ENCODE peak calls at places on chromosomes 7 and 10, in five cellular contexts. L, S, K, N and J are unnamed samples.

GRCh38 chr10:33819206-33819605 is 484.7 kb upstream of the NRP1 start:
- DNase-seq in L (no peak), S (no peak), K (no peak), N (no peak), J (peak)

GRCh38 chr10:75207868-75208167 is 2.8 kb upstream of the VDAC2 start:
- DNase-seq in L (no peak), S (no peak), K (no peak), N (no peak), J (no peak)

GRCh38 chr7:46682841-46683624 is 762.0 kb upstream of the IGFBP3 start:
- DNase-seq in L (no peak), S (no peak), K (no peak), N (no peak), J (no peak)

GRCh38 chr10:44390585-44391072 is 5.7 kb upstream of the CXCL12 start:
- DNase-seq in L (no peak), S (no peak), K (no peak), N (no peak), J (no peak)

GRCh38 chr10:10872035-10872673 is 145.5 kb upstream of the CELF2 start:
- DNase-seq in L (no peak), S (peak), K (no peak), N (peak), J (no peak)

GRCh38 chr10:119113805-119114732 is 10.2 kb downstream of the DENND10 start:
- DNase-seq in L (no peak), S (no peak), K (no peak), N (no peak), J (no peak)

GRCh38 chr10:76202777-76203176 is 771.4 kb downstream of the LRMDA start:
- DNase-seq in L (no peak), S (no peak), K (no peak), N (no peak), J (no peak)

GRCh38 chr10:29254123-29255046 is 34.5 kb upstream of the LYZL1 start:
- DNase-seq in L (no peak), S (no peak), K (no peak), N (no peak), J (no peak)

GRCh38 chr10:108303149-108303548 is 1138.6 kb upstream of the SORCS1 start:
- DNase-seq in L (no peak), S (no peak), K (no peak), N (no peak), J (no peak)

GRCh38 chr10:44853148-44853734 is 57.9 kb upstream of the TMEM72 start:
- DNase-seq in L (no peak), S (peak), K (no peak), N (no peak), J (no peak)

GRCh38 chr10:25682203-25682950 is 251.7 kb upstream of the MYO3A start:
- DNase-seq in L (no peak), S (peak), K (no peak), N (peak), J (no peak)

GRCh38 chr7:25060487-25061055 is 64.5 kb downstream of the CYCS start:
- DNase-seq in L (no peak), S (no peak), K (no peak), N (no peak), J (no peak)

GRCh38 chr7:69738396-69738889 is 140.2 kb downstream of the AUTS2 start:
- DNase-seq in L (no peak), S (no peak), K (no peak), N (peak), J (peak)

GRCh38 chr10:128843972-128844371 is 623.1 kb upstream of the MGMT start:
- DNase-seq in L (peak), S (no peak), K (no peak), N (peak), J (peak)

GRCh38 chr7:119090851-119091250 is 866.3 kb downstream of the ANKRD7 start:
- DNase-seq in L (peak), S (no peak), K (no peak), N (no peak), J (no peak)

GRCh38 chr10:104664205-104664604 is 23.1 kb downstream of the SORCS3 start:
- DNase-seq in L (no peak), S (no peak), K (no peak), N (no peak), J (no peak)

GRCh38 chr10:110676016-110676415 is 31.9 kb downstream of the RBM20 start:
- DNase-seq in L (no peak), S (no peak), K (no peak), N (no peak), J (no peak)

GRCh38 chr10:110671788-110672579 is 27.8 kb downstream of the RBM20 start:
- DNase-seq in L (peak), S (peak), K (no peak), N (peak), J (no peak)

GRCh38 chr10:110668443-110668842 is 24.3 kb downstream of the RBM20 start:
- DNase-seq in L (no peak), S (no peak), K (no peak), N (no peak), J (no peak)

GRCh38 chr10:110670335-110670734 is 26.2 kb downstream of the RBM20 start:
- DNase-seq in L (no peak), S (no peak), K (no peak), N (no peak), J (no peak)

DNA sequence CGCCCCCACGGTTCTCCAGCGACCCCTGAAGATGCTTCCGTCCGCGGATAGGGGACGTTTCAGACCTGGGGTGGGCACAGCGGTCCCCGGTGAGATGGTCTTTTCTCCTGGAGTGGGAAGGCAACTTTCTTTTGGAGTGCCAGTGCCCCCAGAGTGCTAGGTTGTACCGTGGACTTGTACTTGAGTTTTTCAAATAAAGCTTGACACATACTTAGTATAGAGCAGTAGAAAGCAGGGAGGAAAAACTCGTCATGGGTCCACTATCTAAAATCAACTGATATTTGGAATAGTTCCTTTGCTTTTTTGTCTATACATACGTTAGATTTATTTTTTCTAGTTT is 28.4 kb downstream of the RBM20 start:
- DNase-seq in L (no peak), S (no peak), K (no peak), N (no peak), J (no peak)
- TF ChIP-seq EZH2 in L (no peak), S (no peak), K (no peak), N (no peak), J (no peak)

DNA sequence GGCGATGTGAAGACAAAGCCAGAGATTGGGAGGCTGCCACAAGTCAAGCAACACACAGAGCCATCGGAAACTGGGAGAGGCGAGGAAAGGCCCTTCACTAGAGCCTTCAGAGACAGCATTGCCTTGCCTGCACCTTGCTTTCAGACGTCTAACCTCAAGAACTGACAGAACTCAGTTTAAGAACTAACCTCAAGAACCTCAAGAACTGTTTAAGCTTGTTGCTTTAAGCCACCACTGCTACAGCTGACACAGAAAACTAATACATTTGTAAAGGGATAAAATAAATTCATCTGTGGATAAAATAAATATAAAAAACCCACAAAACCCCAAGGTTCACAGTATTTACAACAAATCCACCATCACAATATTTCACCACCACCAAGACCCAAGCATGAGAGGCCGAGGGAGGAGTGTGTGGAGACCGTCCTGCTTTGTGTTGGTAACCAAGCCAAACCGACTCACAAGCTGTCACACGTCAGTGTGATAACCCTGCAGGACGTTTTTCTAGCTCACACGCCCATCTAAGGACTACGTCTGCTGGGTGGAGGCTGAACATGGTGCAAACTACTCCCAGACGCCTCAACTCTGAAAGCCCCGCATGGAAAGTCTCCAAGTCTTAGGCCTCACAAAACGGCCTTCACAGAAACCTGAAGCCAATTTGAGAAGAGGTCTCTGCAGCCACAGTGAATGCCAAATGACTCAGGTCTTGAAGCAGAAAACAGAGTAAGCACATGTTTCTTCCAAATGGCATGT is 116.8 kb downstream of the ABLIM1 start:
- DNase-seq in L (no peak), S (peak), K (no peak), N (no peak), J (no peak)
- TF ChIP-seq POLR2AphosphoS5 in L (no peak), S (no peak), K (no peak), N (no peak), J (no peak)

DNA sequence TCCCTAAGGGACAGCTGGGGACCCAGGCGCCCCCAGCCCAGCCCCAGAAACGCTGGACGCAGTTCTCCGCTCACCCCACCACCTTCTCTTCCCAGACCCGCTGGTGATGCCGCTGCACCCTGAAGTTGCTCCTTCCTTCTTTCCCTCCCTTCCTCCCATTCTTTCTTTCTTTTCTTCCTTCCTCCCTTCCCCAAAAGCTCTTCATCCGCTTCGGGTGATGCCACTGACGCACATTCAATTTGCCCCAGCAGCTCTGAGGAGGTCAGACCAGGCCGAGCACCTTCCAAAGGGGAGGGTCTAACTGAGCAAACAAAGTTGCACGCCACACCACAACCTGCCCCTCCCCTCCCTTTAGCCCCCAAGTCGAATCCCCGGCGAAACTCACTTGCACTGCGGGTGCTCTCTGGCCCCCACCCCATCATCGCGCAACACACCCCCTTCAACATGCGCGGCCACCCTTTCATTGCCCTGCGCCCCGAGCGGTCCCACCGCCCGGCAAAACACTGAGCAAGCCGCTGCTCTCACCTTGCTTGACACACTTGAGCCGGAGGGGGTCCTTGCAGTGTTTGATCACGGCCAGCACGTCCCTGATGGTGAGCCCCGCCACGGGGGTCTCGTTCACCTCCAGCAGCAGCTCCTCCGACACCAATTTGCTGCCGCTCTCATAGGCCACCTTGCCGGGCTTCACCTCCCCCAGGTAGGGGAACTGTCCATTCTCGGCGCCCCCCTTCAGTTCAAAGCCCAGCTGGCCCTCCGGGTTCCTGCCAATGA is 787 bp downstream of the MAGI2 start:
- DNase-seq in L (no peak), S (peak), K (no peak), N (peak), J (no peak)
- TF ChIP-seq EZH2 in L (no peak), S (no peak), K (peak), N (peak), J (no peak)

GRCh38 chr10:48748573-48748972 is 63.9 kb downstream of the WDFY4 start:
- DNase-seq in L (no peak), S (no peak), K (no peak), N (no peak), J (no peak)

GRCh38 chr10:48751730-48752129 is 67.1 kb downstream of the WDFY4 start:
- DNase-seq in L (no peak), S (no peak), K (no peak), N (no peak), J (no peak)

GRCh38 chr10:48750991-48751390 is 66.3 kb downstream of the WDFY4 start:
- DNase-seq in L (no peak), S (no peak), K (no peak), N (no peak), J (no peak)

GRCh38 chr10:48749254-48749787 is 64.6 kb downstream of the WDFY4 start:
- DNase-seq in L (no peak), S (no peak), K (no peak), N (no peak), J (no peak)

DNA sequence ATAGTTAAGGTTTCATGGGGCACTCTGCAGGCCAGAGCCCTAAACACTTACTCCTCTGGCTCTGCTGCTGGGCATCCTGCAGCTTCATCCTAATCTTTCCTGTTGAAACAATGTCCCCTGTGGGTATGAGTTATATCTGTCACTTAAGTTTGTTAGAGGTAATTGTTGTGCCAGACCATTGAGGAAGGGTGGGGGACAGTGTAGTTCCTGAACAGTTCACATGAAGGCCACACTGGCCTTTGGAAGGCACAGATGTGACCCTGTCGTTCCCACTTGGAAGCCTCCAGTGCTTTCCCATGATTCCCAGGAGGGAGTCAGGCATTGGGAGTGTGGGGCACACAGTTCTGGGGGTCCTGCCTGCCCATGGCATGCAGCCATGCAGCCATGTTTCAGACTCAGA is 65.3 kb downstream of the WDFY4 start:
- DNase-seq in L (no peak), S (no peak), K (no peak), N (no peak), J (no peak)
- TF ChIP-seq POLR2AphosphoS5 in L (no peak), S (no peak), K (no peak), N (no peak), J (no peak)

GRCh38 chr10:31366703-31367102 is 47.7 kb downstream of the ZEB1 start:
- DNase-seq in L (no peak), S (no peak), K (no peak), N (no peak), J (no peak)
- TF ChIP-seq EZH2 in L (no peak), S (no peak), K (no peak), N (no peak), J (no peak)

GRCh38 chr7:5352440-5353010 is 69.8 kb downstream of the SLC29A4 start:
- DNase-seq in L (no peak), S (no peak), K (no peak), N (no peak), J (no peak)

GRCh38 chr7:5351508-5352265 is 68.9 kb downstream of the SLC29A4 start:
- DNase-seq in L (no peak), S (no peak), K (no peak), N (peak), J (no peak)

GRCh38 chr7:5349437-5350173 is 66.9 kb downstream of the SLC29A4 start:
- DNase-seq in L (no peak), S (no peak), K (no peak), N (peak), J (no peak)

GRCh38 chr7:5350174-5350463 is 67.4 kb downstream of the SLC29A4 start:
- DNase-seq in L (no peak), S (no peak), K (no peak), N (no peak), J (no peak)

DNA sequence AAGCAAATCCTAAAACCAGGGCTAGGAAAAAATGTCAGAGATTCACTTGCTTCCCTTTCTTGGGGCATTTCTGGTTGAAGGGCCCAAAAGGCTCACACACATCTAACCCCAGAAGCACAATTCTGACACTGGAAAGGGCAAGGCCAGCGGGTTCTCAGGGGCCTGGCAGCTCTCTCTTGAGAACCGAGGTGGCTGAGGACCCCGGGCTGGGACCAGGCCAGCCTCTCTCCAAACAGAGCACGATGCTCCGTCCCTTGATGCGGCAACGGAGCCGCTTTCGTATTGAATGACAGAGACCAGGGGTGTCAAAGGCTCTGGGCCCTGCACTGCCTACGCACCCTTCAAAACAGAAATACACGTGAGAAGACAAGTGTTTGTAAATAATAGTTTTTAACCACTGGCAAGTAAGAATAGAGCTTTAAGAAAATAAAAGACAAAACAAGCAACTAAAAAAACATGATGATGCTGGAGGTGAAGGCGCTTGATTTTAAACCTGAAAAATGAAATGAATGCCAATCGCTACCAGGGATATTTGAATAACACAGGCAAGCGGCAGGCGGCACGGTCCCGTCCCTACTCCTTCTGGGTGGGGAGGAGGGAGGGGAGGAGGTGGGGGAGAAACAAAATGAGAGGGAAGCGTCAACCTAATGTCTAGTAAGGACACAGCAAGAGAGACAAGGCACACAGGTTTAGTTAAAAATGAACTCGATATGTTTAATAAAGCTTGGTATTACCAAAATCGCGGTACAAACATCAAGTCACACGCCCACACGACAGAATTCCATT is 68.0 kb downstream of the SLC29A4 start:
- DNase-seq in L (no peak), S (no peak), K (no peak), N (peak), J (no peak)
- TF ChIP-seq POLR2AphosphoS5 in L (no peak), S (no peak), K (no peak), N (no peak), J (no peak)

GRCh38 chr10:4982764-4983226 is 19.6 kb downstream of the AKR1C1 start:
- DNase-seq in L (no peak), S (no peak), K (no peak), N (no peak), J (no peak)
- TF ChIP-seq EZH2 in L (no peak), S (no peak), K (no peak), N (no peak), J (no peak)

DNA sequence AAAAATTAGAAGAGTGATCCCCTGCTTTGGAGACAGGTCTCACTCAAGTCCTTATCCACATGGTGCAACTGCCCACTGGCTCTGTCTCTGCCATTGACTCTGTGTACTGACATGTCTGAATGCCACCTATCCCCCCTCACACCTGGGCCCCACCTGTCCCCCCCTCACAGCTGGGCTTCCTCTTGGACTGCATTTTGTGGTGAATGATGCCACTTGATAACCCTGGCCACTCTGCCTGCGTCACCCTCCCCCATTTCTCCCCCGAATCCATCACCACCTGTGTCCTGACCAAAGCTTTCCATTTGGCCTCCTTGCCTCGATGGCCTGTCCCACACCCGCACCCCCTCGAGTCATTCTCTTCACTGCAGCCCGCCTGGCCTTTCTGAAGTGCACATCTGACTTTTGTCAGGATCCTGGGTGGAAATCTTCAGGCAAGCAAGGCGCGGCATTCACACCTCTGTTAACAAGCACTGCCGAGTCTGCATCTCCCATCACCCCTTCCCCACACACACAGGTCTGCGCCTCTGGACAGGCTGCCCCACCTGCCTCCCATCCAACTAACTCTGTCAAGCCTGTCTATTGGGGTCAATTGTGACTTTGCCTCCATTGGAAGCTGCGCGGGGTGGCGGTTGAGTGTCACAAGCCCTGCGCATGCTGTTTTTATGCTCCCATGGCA is 175.3 kb upstream of the KLF14 start:
- DNase-seq in L (no peak), S (no peak), K (no peak), N (no peak), J (no peak)
- TF ChIP-seq POLR2AphosphoS5 in L (peak), S (peak), K (no peak), N (no peak), J (no peak)

GRCh38 chr7:1243290-1243963 is 10.8 kb downstream of the UNCX start:
- DNase-seq in L (no peak), S (no peak), K (no peak), N (no peak), J (no peak)
- TF ChIP-seq EZH2 in L (no peak), S (peak), K (no peak), N (peak), J (no peak)

GRCh38 chr7:82726038-82726800 is 282.6 kb upstream of the CACNA2D1 start:
- DNase-seq in L (no peak), S (no peak), K (no peak), N (no peak), J (no peak)
- TF ChIP-seq POLR2AphosphoS5 in L (no peak), S (no peak), K (no peak), N (no peak), J (no peak)